ENCODE peak calls at places on chromosomes 2 and 18, in four cellular contexts. C is KBM-7, E is dermis microvascular lymphatic vessel endothelial cell, I is NCI-H1092. L is an unnamed sample.
A peak's percentile ranks its signal among the peaks of the same experiment; 100 is the strongest.

GRCh38 chr2:144835634-144836351 is 315.9 kb upstream of the ZEB2 start:
- DNase-seq in C (no peak), E (no peak), I (no peak), L (no peak)

GRCh38 chr2:25851740-25852503 is 26.4 kb downstream of the ASXL2 start:
- DNase-seq in C (peak; percentile 91), E (peak; percentile 79), I (no peak), L (peak; percentile 89)

GRCh38 chr2:99545066-99545465 is 55.2 kb upstream of the REV1 start:
- DNase-seq in C (no peak), E (no peak), I (no peak), L (no peak)

GRCh38 chr2:44104855-44105271 is 63.8 kb upstream of the PPM1B start:
- DNase-seq in C (no peak), E (no peak), I (no peak), L (no peak)

GRCh38 chr18:26579941-26580618 is 31.7 kb upstream of the KCTD1 start:
- DNase-seq in C (no peak), E (no peak), I (no peak), L (no peak)

GRCh38 chr2:241914542-241914941 is 45.0 kb downstream of the RTP5 start:
- DNase-seq in C (no peak), E (no peak), I (no peak), L (no peak)

GRCh38 chr2:63059434-63060078 is 8.9 kb downstream of the OTX1 start:
- DNase-seq in C (peak; percentile 34), E (no peak), I (no peak), L (no peak)

GRCh38 chr2:20595439-20596192 is 55.3 kb downstream of the HS1BP3 start:
- DNase-seq in C (peak; percentile 48), E (no peak), I (no peak), L (peak; percentile 83)

GRCh38 chr18:42480521-42480920 is 525.5 kb downstream of the PIK3C3 start:
- DNase-seq in C (no peak), E (no peak), I (no peak), L (no peak)

GRCh38 chr2:117523267-117523666 is 291.2 kb upstream of the DDX18 start:
- DNase-seq in C (peak; percentile 15), E (peak; percentile 18), I (peak; percentile 57), L (no peak)

GRCh38 chr2:145975406-145975805 is 1455.5 kb upstream of the ZEB2 start:
- DNase-seq in C (no peak), E (no peak), I (no peak), L (no peak)

GRCh38 chr2:163471947-163472346 is 263.9 kb downstream of the FIGN start:
- DNase-seq in C (no peak), E (no peak), I (peak; percentile 3), L (peak; percentile 75)

GRCh38 chr2:81551040-81551634 is 1246.6 kb upstream of the LRRTM1 start:
- DNase-seq in C (no peak), E (no peak), I (no peak), L (no peak)

GRCh38 chr2:133122529-133122928 is 445.7 kb downstream of the NCKAP5 start:
- DNase-seq in C (no peak), E (no peak), I (no peak), L (no peak)

GRCh38 chr2:73266061-73266891 is 18.0 kb downstream of the FBXO41 start:
- DNase-seq in C (no peak), E (no peak), I (peak; percentile 27), L (no peak)

GRCh38 chr2:216829533-216829932 is 30.3 kb downstream of the TNP1 start:
- DNase-seq in C (no peak), E (peak; percentile 21), I (peak; percentile 43), L (no peak)

L was measured in NB4.